ENCODE peak calls at places on chromosomes 6 and 20, in seven cellular contexts. Y, V, X, C, N, P and H are unnamed samples.

GRCh38 chr6:38509713-38510112 is 130.0 kb downstream of the BTBD9 start:
- DNase-seq in Y (no peak), V (no peak), X (no peak), C (peak; percentile 75), N (no peak), P (no peak), H (no peak)

GRCh38 chr20:10260316-10260715 is 41.7 kb downstream of the SNAP25 start:
- DNase-seq in Y (no peak), V (no peak), X (no peak), C (no peak), N (no peak), P (no peak), H (no peak)

GRCh38 chr6:117371492-117371891 is 54.2 kb downstream of the ROS1 start:
- DNase-seq in Y (no peak), V (no peak), X (no peak), C (no peak), N (no peak), P (no peak), H (no peak)

GRCh38 chr20:61429458-61430227 is 177.6 kb downstream of the CDH4 start:
- DNase-seq in Y (no peak), V (no peak), X (no peak), C (no peak), N (no peak), P (no peak), H (no peak)

GRCh38 chr6:731924-732323 is 39.0 kb upstream of the EXOC2 start:
- DNase-seq in Y (no peak), V (no peak), X (no peak), C (no peak), N (no peak), P (no peak), H (no peak)

GRCh38 chr6:26660096-26660425 is 515 bp upstream of the ZNF322 start:
- DNase-seq in Y (no peak), V (peak; percentile 40), X (no peak), C (peak; percentile 33), N (no peak), P (no peak), H (peak; percentile 37)

GRCh38 chr6:53727748-53728147 is 62.2 kb upstream of the KLHL31 start:
- DNase-seq in Y (no peak), V (no peak), X (no peak), C (peak; percentile 61), N (no peak), P (no peak), H (no peak)

GRCh38 chr6:1297746-1298145 is 14.2 kb upstream of the FOXQ1 start:
- DNase-seq in Y (no peak), V (peak; percentile 47), X (no peak), C (peak; percentile 78), N (no peak), P (no peak), H (no peak)

GRCh38 chr6:128173290-128173689 is 272.4 kb upstream of the THEMIS start:
- DNase-seq in Y (no peak), V (no peak), X (no peak), C (peak; percentile 11), N (no peak), P (no peak), H (no peak)

GRCh38 chr6:51842487-51843469 is 244.6 kb downstream of the PKHD1 start:
- DNase-seq in Y (no peak), V (no peak), X (no peak), C (no peak), N (no peak), P (no peak), H (no peak)

GRCh38 chr6:28266962-28267694 is at the start of gene ZSCAN26:
- DNase-seq in Y (peak; percentile 91), V (peak; percentile 67), X (peak; percentile 94), C (peak; percentile 89), N (no peak), P (peak; percentile 92), H (peak; percentile 88)

GRCh38 chr6:32457054-32457453 is 17.4 kb downstream of the HLA-DRA start:
- DNase-seq in Y (no peak), V (no peak), X (no peak), C (no peak), N (no peak), P (no peak), H (no peak)

DNA sequence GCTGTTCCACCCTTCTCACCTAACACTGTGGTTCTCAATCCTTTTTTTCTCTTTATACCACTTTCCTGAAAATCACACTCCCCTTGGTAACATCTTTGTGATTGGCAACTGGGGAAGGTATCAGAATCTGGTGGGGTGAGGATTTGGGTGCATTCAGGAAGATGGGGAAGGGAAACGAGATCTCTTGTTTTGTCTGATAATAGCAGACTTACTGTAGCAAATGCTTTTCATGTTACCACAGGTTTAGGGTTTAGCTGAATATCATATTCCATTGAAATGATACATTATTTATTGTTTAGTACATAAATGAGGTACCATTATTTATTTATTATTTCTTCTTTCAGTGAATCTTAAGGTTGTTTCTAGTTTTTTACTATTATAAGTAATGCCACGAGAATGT is 100.8 kb downstream of the RTN4IP1 start:
- DNase-seq in Y (no peak), V (no peak), X (no peak), C (no peak), N (no peak), P (no peak), H (no peak)
- H3K27ac ChIP-seq in Y (no peak overlapping the region), V (peak overlapping the region; percentile 85), X (no peak overlapping the region), C (peak overlapping the region; percentile 99), N (no peak overlapping the region), P (no peak overlapping the region), H (no peak overlapping the region)

GRCh38 chr20:32636278-32636677 is 37.5 kb downstream of the C20orf203 start:
- DNase-seq in Y (no peak), V (no peak), X (no peak), C (peak; percentile 44), N (no peak), P (no peak), H (no peak)
- H3K4me1 ChIP-seq in Y (no peaks in the 10 kb centered on the region), V (no peaks in the 10 kb centered on the region), X (no peaks in the 10 kb centered on the region), C (peaks cover 6% of the 10 kb centered on the region), N (no peaks in the 10 kb centered on the region), P (peaks cover 3% of the 10 kb centered on the region), H (no peaks in the 10 kb centered on the region)

GRCh38 chr6:43496370-43497128 is 13.6 kb downstream of the LRRC73 start:
- DNase-seq in Y (no peak), V (peak; percentile 52), X (no peak), C (peak; percentile 62), N (no peak), P (peak; percentile 72), H (no peak)
- H3K27ac ChIP-seq in Y (peak overlapping the region; percentile 74), V (peak overlapping the region; percentile 15), X (no peak overlapping the region), C (peak overlapping the region; percentile 61), N (peak overlapping the region; percentile 68), P (no peak overlapping the region), H (no peak overlapping the region)

GRCh38 chr6:56806368-56806767 is 148.5 kb upstream of the BEND6 start:
- DNase-seq in Y (no peak), V (no peak), X (no peak), C (no peak), N (no peak), P (no peak), H (no peak)
- H3K4me1 ChIP-seq in Y (peaks cover 6% of the 10 kb centered on the region), V (peaks cover 94% of the 10 kb centered on the region), X (peaks cover 4% of the 10 kb centered on the region), C (peaks cover 24% of the 10 kb centered on the region), N (no peaks in the 10 kb centered on the region), P (peaks cover 7% of the 10 kb centered on the region), H (no peaks in the 10 kb centered on the region)

GRCh38 chr6:165660881-165661415 is 2.1 kb downstream of the PDE10A start:
- DNase-seq in Y (no peak), V (no peak), X (no peak), C (no peak), N (no peak), P (peak; percentile 67), H (no peak)
- H3K27ac ChIP-seq in Y (peak overlapping the region; percentile 92), V (peak overlapping the region; percentile 82), X (peak overlapping the region; percentile 83), C (peak overlapping the region; percentile 82), N (no peak overlapping the region), P (no peak overlapping the region), H (no peak overlapping the region)

GRCh38 chr20:57398901-57399535 is 7.8 kb downstream of the RBM38 start:
- DNase-seq in Y (no peak), V (no peak), X (peak; percentile 82), C (no peak), N (no peak), P (no peak), H (no peak)
- H3K4me1 ChIP-seq in Y (peaks cover 26% of the 10 kb centered on the region), V (no peaks in the 10 kb centered on the region), X (peaks cover 85% of the 10 kb centered on the region), C (peaks cover 6% of the 10 kb centered on the region), N (peaks cover 51% of the 10 kb centered on the region), P (peaks cover 12% of the 10 kb centered on the region), H (peaks cover 97% of the 10 kb centered on the region)

DNA sequence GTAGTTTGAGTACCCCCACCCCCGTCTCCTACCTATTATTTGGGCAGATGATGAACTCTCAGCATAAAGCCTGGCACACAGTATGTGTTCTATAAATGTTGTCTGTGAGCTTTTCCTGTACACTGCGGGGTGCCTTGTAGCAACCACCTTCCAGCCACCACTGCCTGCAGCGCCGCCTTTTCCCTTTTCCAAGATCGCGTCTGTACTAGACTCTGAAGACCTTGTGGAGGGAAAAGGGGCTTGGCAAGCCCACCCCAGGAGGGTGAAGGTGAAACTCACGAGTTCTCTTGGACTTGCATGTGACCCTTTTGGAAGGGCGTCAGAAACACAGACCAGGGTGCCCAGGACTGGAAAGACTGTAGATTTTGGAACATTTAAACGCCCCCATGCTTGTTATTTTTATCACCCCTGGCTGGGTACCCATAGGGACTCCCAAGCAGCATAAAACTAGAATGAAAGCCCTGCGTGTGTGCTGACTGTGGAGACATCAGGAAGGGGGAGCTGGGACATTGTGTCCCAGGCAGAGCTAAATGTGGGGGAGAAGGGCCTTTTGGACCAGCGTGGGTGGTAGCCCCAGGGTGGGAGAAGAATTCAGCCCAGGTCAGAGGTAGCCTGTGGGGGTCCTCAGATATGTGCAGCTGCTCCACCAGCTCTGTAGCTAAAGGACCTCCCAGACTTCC is 8.3 kb downstream of the BAK1 start:
- DNase-seq in Y (no peak), V (no peak), X (no peak), C (no peak), N (no peak), P (no peak), H (no peak)
- H3K27ac ChIP-seq in Y (peak overlapping the region; percentile 87), V (peak overlapping the region; percentile 80), X (peak overlapping the region; percentile 95), C (peak overlapping the region; percentile 33), N (peak overlapping the region; percentile 87), P (no peak overlapping the region), H (peak overlapping the region; percentile 93)

GRCh38 chr6:161542581-161542980 is 268.7 kb upstream of the AGPAT4 start:
- DNase-seq in Y (no peak), V (no peak), X (no peak), C (no peak), N (no peak), P (no peak), H (no peak)
- H3K4me1 ChIP-seq in Y (no peaks in the 10 kb centered on the region), V (no peaks in the 10 kb centered on the region), X (no peaks in the 10 kb centered on the region), C (no peaks in the 10 kb centered on the region), N (no peaks in the 10 kb centered on the region), P (no peaks in the 10 kb centered on the region), H (no peaks in the 10 kb centered on the region)

DNA sequence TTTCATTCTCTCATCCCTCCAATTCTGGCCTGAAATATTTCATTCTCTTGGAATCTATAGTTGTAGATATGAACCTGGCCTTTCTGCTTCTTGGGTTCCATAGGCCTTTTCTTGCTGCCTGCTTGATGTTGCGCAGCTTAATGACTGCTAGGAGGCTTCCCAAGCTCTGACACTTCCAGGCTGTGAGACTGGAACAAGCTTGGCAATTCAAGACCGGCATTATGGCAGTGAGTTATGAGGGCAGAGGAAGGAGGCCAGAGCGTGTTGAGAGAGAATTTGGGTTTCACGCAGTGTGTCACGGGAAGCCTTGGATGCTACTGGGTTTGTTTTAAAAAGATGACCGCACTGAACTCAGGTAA is 948 bp upstream of the DNAJC5 start:
- DNase-seq in Y (no peak), V (no peak), X (no peak), C (no peak), N (no peak), P (no peak), H (no peak)
- H3K27ac ChIP-seq in Y (peak overlapping the region; percentile 66), V (no peak overlapping the region), X (peak overlapping the region; percentile 97), C (no peak overlapping the region), N (peak overlapping the region; percentile 99), P (no peak overlapping the region), H (peak overlapping the region; percentile 28)